ENCODE peak calls at places on chromosomes 2 and 18, in ten cellular contexts. One of them, this sample, is unnamed.

GRCh38 chr2:204332706-204333105 is 212.6 kb upstream of the PARD3B start:
- DNase-seq in Peyer's patch: no peak
- DNase-seq in cardiac muscle cell: no peak
- DNase-seq in HCT116: no peak
- DNase-seq in ovary: no peak
- DNase-seq in lower lobe of right lung: no peak
- DNase-seq in right lobe of liver: no peak
- DNase-seq in mesenchymal stem cell: no peak
- DNase-seq in fibroblast of lung: no peak
- DNase-seq in tibial artery: no peak
- DNase-seq in this sample: no peak

GRCh38 chr18:9814431-9814830 is 71.3 kb upstream of the TXNDC2 start:
- DNase-seq in Peyer's patch: no peak
- DNase-seq in cardiac muscle cell: peak
- DNase-seq in HCT116: no peak
- DNase-seq in ovary: no peak
- DNase-seq in lower lobe of right lung: no peak
- DNase-seq in right lobe of liver: no peak
- DNase-seq in mesenchymal stem cell: peak
- DNase-seq in fibroblast of lung: peak
- DNase-seq in tibial artery: no peak
- DNase-seq in this sample: no peak

GRCh38 chr2:60549250-60550150 is 4.0 kb downstream of the BCL11A start:
- DNase-seq in Peyer's patch: peak
- DNase-seq in cardiac muscle cell: peak
- DNase-seq in HCT116: no peak
- DNase-seq in ovary: peak
- DNase-seq in lower lobe of right lung: peak
- DNase-seq in right lobe of liver: no peak
- DNase-seq in mesenchymal stem cell: peak
- DNase-seq in fibroblast of lung: peak
- DNase-seq in tibial artery: no peak
- DNase-seq in this sample: peak

GRCh38 chr2:210458395-210458794 is 18.2 kb downstream of the LANCL1 start:
- DNase-seq in Peyer's patch: no peak
- DNase-seq in cardiac muscle cell: no peak
- DNase-seq in HCT116: no peak
- DNase-seq in ovary: no peak
- DNase-seq in lower lobe of right lung: no peak
- DNase-seq in right lobe of liver: no peak
- DNase-seq in mesenchymal stem cell: no peak
- DNase-seq in fibroblast of lung: no peak
- DNase-seq in tibial artery: no peak
- DNase-seq in this sample: no peak

GRCh38 chr2:28390241-28390856 is 2.3 kb upstream of the FOSL2 start:
- DNase-seq in Peyer's patch: peak
- DNase-seq in cardiac muscle cell: peak
- DNase-seq in HCT116: peak
- DNase-seq in ovary: peak
- DNase-seq in lower lobe of right lung: peak
- DNase-seq in right lobe of liver: peak
- DNase-seq in mesenchymal stem cell: peak
- DNase-seq in fibroblast of lung: peak
- DNase-seq in tibial artery: peak
- DNase-seq in this sample: peak

GRCh38 chr2:52611757-52612156 is 1155.8 kb upstream of the CHAC2 start:
- DNase-seq in Peyer's patch: no peak
- DNase-seq in cardiac muscle cell: no peak
- DNase-seq in HCT116: no peak
- DNase-seq in ovary: no peak
- DNase-seq in lower lobe of right lung: no peak
- DNase-seq in right lobe of liver: no peak
- DNase-seq in mesenchymal stem cell: no peak
- DNase-seq in fibroblast of lung: no peak
- DNase-seq in tibial artery: no peak
- DNase-seq in this sample: no peak

GRCh38 chr2:192201116-192201515 is 6.4 kb upstream of the TMEFF2 start:
- DNase-seq in Peyer's patch: no peak
- DNase-seq in cardiac muscle cell: no peak
- DNase-seq in HCT116: no peak
- DNase-seq in ovary: no peak
- DNase-seq in lower lobe of right lung: no peak
- DNase-seq in right lobe of liver: no peak
- DNase-seq in mesenchymal stem cell: no peak
- DNase-seq in fibroblast of lung: no peak
- DNase-seq in tibial artery: no peak
- DNase-seq in this sample: no peak

GRCh38 chr2:217290467-217290866 is 430.6 kb upstream of the TNP1 start:
- DNase-seq in Peyer's patch: no peak
- DNase-seq in cardiac muscle cell: no peak
- DNase-seq in HCT116: no peak
- DNase-seq in ovary: no peak
- DNase-seq in lower lobe of right lung: no peak
- DNase-seq in right lobe of liver: no peak
- DNase-seq in mesenchymal stem cell: no peak
- DNase-seq in fibroblast of lung: no peak
- DNase-seq in tibial artery: no peak
- DNase-seq in this sample: no peak

GRCh38 chr18:12657849-12658829 is at the start of gene SPIRE1:
- DNase-seq in Peyer's patch: peak
- DNase-seq in cardiac muscle cell: peak
- DNase-seq in HCT116: no peak
- DNase-seq in ovary: peak
- DNase-seq in lower lobe of right lung: peak
- DNase-seq in right lobe of liver: peak
- DNase-seq in mesenchymal stem cell: peak
- DNase-seq in fibroblast of lung: peak
- DNase-seq in tibial artery: peak
- DNase-seq in this sample: peak

GRCh38 chr2:225598922-225599321 is 199.4 kb downstream of the NYAP2 start:
- DNase-seq in Peyer's patch: no peak
- DNase-seq in cardiac muscle cell: peak
- DNase-seq in HCT116: no peak
- DNase-seq in ovary: no peak
- DNase-seq in lower lobe of right lung: no peak
- DNase-seq in right lobe of liver: no peak
- DNase-seq in mesenchymal stem cell: peak
- DNase-seq in fibroblast of lung: peak
- DNase-seq in tibial artery: no peak
- DNase-seq in this sample: no peak

GRCh38 chr2:134367915-134368911 is 114.3 kb downstream of the MGAT5 start:
- DNase-seq in Peyer's patch: no peak
- DNase-seq in cardiac muscle cell: peak
- DNase-seq in HCT116: no peak
- DNase-seq in ovary: no peak
- DNase-seq in lower lobe of right lung: no peak
- DNase-seq in right lobe of liver: no peak
- DNase-seq in mesenchymal stem cell: peak
- DNase-seq in fibroblast of lung: peak
- DNase-seq in tibial artery: no peak
- DNase-seq in this sample: no peak

DNA sequence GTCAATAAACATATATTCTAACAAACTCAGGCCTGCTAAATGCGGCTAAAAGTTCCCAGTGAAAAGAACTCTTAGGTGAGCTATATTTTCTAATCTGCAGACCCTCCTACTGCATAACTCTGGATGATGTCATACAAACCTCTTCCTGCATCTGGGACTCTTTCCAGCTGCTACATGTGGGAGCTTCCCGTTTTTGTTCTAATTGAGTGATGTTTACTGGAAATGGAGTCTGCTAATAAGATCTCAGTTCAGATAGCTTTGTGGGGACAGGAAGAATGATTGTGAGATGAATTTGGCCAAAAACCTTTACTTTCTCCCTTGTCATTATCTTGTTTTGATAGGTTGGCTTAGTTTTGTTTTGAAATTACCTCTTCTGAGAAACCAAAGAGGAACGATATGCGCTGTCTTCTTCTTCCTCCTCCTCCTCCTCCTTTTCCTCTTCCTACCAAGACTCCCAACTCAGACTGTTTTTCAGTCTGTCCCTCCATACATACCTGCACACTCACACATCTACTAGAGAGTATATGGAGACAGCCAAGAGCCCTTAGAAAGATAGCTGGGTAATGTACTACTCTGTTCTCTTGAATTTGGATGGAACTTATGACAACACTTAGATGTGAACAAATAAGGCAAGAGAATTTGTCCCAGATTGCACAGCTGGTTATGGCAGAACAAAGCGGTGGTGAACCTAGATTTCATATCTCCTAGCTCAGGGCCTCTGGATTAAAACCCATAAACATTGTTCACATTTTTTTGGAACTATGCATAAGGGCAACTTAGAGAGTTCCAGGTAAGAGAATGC is 39.8 kb upstream of the AAK1 start:
- DNase-seq in Peyer's patch: no peak
- DNase-seq in cardiac muscle cell: peak
- DNase-seq in HCT116: no peak
- DNase-seq in ovary: no peak
- DNase-seq in lower lobe of right lung: no peak
- DNase-seq in right lobe of liver: no peak
- DNase-seq in mesenchymal stem cell: peak
- DNase-seq in fibroblast of lung: peak
- DNase-seq in tibial artery: no peak
- DNase-seq in this sample: no peak
- H3K27ac ChIP-seq in Peyer's patch: no peak
- H3K27ac ChIP-seq in cardiac muscle cell: peak
- H3K27ac ChIP-seq in HCT116: no peak
- H3K27ac ChIP-seq in ovary: no peak
- H3K27ac ChIP-seq in lower lobe of right lung: peak
- H3K27ac ChIP-seq in right lobe of liver: peak
- H3K27ac ChIP-seq in mesenchymal stem cell: no peak
- H3K27ac ChIP-seq in fibroblast of lung: no peak
- H3K27ac ChIP-seq in tibial artery: no peak
- H3K27ac ChIP-seq in this sample: peak

GRCh38 chr2:46564811-46565241 is 85.5 kb downstream of the TMEM247 start:
- DNase-seq in Peyer's patch: no peak
- DNase-seq in cardiac muscle cell: no peak
- DNase-seq in HCT116: no peak
- DNase-seq in ovary: no peak
- DNase-seq in lower lobe of right lung: no peak
- DNase-seq in right lobe of liver: no peak
- DNase-seq in mesenchymal stem cell: no peak
- DNase-seq in fibroblast of lung: no peak
- DNase-seq in tibial artery: no peak
- DNase-seq in this sample: peak

GRCh38 chr2:46564350-46564749 is 85.0 kb downstream of the TMEM247 start:
- DNase-seq in Peyer's patch: no peak
- DNase-seq in cardiac muscle cell: no peak
- DNase-seq in HCT116: no peak
- DNase-seq in ovary: no peak
- DNase-seq in lower lobe of right lung: no peak
- DNase-seq in right lobe of liver: no peak
- DNase-seq in mesenchymal stem cell: no peak
- DNase-seq in fibroblast of lung: no peak
- DNase-seq in tibial artery: no peak
- DNase-seq in this sample: no peak

GRCh38 chr2:46563110-46563731 is 83.9 kb downstream of the TMEM247 start:
- DNase-seq in Peyer's patch: no peak
- DNase-seq in cardiac muscle cell: no peak
- DNase-seq in HCT116: no peak
- DNase-seq in ovary: no peak
- DNase-seq in lower lobe of right lung: no peak
- DNase-seq in right lobe of liver: no peak
- DNase-seq in mesenchymal stem cell: no peak
- DNase-seq in fibroblast of lung: no peak
- DNase-seq in tibial artery: no peak
- DNase-seq in this sample: no peak

GRCh38 chr2:46561731-46562450 is 82.5 kb downstream of the TMEM247 start:
- DNase-seq in Peyer's patch: no peak
- DNase-seq in cardiac muscle cell: peak
- DNase-seq in HCT116: no peak
- DNase-seq in ovary: no peak
- DNase-seq in lower lobe of right lung: no peak
- DNase-seq in right lobe of liver: no peak
- DNase-seq in mesenchymal stem cell: no peak
- DNase-seq in fibroblast of lung: no peak
- DNase-seq in tibial artery: peak
- DNase-seq in this sample: peak

GRCh38 chr2:46562451-46562841 is 83.1 kb downstream of the TMEM247 start:
- DNase-seq in Peyer's patch: no peak
- DNase-seq in cardiac muscle cell: no peak
- DNase-seq in HCT116: no peak
- DNase-seq in ovary: no peak
- DNase-seq in lower lobe of right lung: no peak
- DNase-seq in right lobe of liver: no peak
- DNase-seq in mesenchymal stem cell: no peak
- DNase-seq in fibroblast of lung: no peak
- DNase-seq in tibial artery: no peak
- DNase-seq in this sample: no peak
- H3K27ac ChIP-seq in Peyer's patch: no peak
- H3K27ac ChIP-seq in cardiac muscle cell: peak
- H3K27ac ChIP-seq in HCT116: no peak
- H3K27ac ChIP-seq in ovary: no peak
- H3K27ac ChIP-seq in lower lobe of right lung: no peak
- H3K27ac ChIP-seq in right lobe of liver: no peak
- H3K27ac ChIP-seq in mesenchymal stem cell: no peak
- H3K27ac ChIP-seq in fibroblast of lung: no peak
- H3K27ac ChIP-seq in tibial artery: no peak
- H3K27ac ChIP-seq in this sample: peak

DNA sequence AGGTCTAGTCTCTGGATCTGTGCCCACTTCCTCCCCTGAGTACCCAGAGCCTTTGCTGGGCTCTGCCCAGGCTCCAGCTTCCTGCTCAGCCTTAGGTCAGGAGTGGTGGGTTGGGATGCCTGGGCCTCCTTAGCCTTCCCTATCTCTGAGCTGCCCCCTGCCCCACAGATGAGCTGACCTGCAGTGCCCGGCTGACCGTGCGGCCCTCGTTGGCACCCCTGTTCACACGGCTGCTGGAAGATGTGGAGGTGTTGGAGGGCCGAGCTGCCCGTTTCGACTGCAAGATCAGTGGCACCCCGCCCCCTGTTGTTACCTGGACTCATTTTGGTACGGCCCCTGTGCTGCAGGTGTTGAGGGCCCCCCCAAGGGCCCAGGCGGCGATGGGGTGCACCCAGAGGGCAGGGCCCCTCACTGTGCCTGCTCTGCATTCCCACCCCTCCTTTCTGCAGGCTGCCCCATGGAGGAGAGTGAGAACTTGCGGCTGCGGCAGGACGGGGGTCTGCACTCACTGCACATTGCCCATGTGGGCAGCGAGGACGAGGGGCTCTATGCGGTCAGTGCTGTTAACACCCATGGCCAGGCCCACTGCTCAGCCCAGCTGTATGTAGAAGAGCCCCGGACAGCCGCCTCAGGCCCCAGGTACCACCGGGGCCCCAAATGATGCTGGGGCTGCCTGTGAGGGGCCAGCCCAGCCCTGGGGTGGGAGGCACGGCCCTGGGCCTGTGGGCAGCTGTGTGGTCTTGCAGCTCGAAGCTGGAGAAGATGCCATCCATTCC is 30.1 kb upstream of the GMPPA start:
- DNase-seq in Peyer's patch: no peak
- DNase-seq in cardiac muscle cell: no peak
- DNase-seq in HCT116: no peak
- DNase-seq in ovary: no peak
- DNase-seq in lower lobe of right lung: no peak
- DNase-seq in right lobe of liver: no peak
- DNase-seq in mesenchymal stem cell: no peak
- DNase-seq in fibroblast of lung: no peak
- DNase-seq in tibial artery: no peak
- DNase-seq in this sample: no peak
- H3K27ac ChIP-seq in Peyer's patch: no peak
- H3K27ac ChIP-seq in cardiac muscle cell: peak
- H3K27ac ChIP-seq in HCT116: no peak
- H3K27ac ChIP-seq in ovary: no peak
- H3K27ac ChIP-seq in lower lobe of right lung: no peak
- H3K27ac ChIP-seq in right lobe of liver: no peak
- H3K27ac ChIP-seq in mesenchymal stem cell: no peak
- H3K27ac ChIP-seq in fibroblast of lung: no peak
- H3K27ac ChIP-seq in tibial artery: peak
- H3K27ac ChIP-seq in this sample: peak

GRCh38 chr2:182924311-182924710 is 57.9 kb upstream of the FRZB start:
- DNase-seq in Peyer's patch: no peak
- DNase-seq in cardiac muscle cell: peak
- DNase-seq in HCT116: no peak
- DNase-seq in ovary: no peak
- DNase-seq in lower lobe of right lung: no peak
- DNase-seq in right lobe of liver: no peak
- DNase-seq in mesenchymal stem cell: peak
- DNase-seq in fibroblast of lung: peak
- DNase-seq in tibial artery: no peak
- DNase-seq in this sample: no peak
- H3K27ac ChIP-seq in Peyer's patch: no peak
- H3K27ac ChIP-seq in cardiac muscle cell: peak
- H3K27ac ChIP-seq in HCT116: no peak
- H3K27ac ChIP-seq in ovary: no peak
- H3K27ac ChIP-seq in lower lobe of right lung: no peak
- H3K27ac ChIP-seq in right lobe of liver: no peak
- H3K27ac ChIP-seq in mesenchymal stem cell: no peak
- H3K27ac ChIP-seq in fibroblast of lung: no peak
- H3K27ac ChIP-seq in tibial artery: no peak
- H3K27ac ChIP-seq in this sample: no peak